ENCODE peak calls at places on chromosomes 5 and 9, in eight cellular contexts. L is left ventricle myocardium inferior, G is kidney, B is stomach, E is thyroid gland, I is ovary, V is pancreas, Y is aorta. K is an unnamed sample.

GRCh38 chr5:33631786-33632185 is 191.0 kb downstream of the TARS1 start:
- DNase-seq in L (no peak), G (no peak), B (no peak), E (peak; percentile 37), I (no peak), V (no peak), Y (no peak), K (no peak)

GRCh38 chr5:135216072-135216812 is 182.2 kb upstream of the PITX1 start:
- DNase-seq in L (no peak), G (no peak), B (peak; percentile 8), E (no peak), I (no peak), V (no peak), Y (no peak), K (no peak)

GRCh38 chr5:67192719-67193464 is 3.7 kb downstream of the CD180 start:
- DNase-seq in L (no peak), G (no peak), B (no peak), E (peak; percentile 23), I (no peak), V (no peak), Y (no peak), K (no peak)

GRCh38 chr5:117752403-117752802 is 1177.8 kb upstream of the SEMA6A start:
- DNase-seq in L (no peak), G (no peak), B (no peak), E (no peak), I (no peak), V (no peak), Y (no peak), K (no peak)

GRCh38 chr5:134018154-134018985 is 13.6 kb upstream of the VDAC1 start:
- DNase-seq in L (no peak), G (no peak), B (peak; percentile 85), E (no peak), I (no peak), V (peak; percentile 57), Y (no peak), K (no peak)

GRCh38 chr5:14107536-14107935 is 35.6 kb upstream of the TRIO start:
- DNase-seq in L (no peak), G (no peak), B (no peak), E (no peak), I (no peak), V (no peak), Y (no peak), K (no peak)

GRCh38 chr5:132483101-132483500 is 7.5 kb downstream of the IRF1 start:
- DNase-seq in L (no peak), G (no peak), B (peak; percentile 16), E (no peak), I (peak; percentile 4), V (no peak), Y (no peak), K (no peak)

GRCh38 chr5:154603978-154604679 is 126.1 kb upstream of the HAND1 start:
- DNase-seq in L (peak; percentile 29), G (no peak), B (no peak), E (peak; percentile 43), I (no peak), V (peak; percentile 7), Y (peak; percentile 56), K (no peak)

GRCh38 chr9:92600742-92601261 is 65.0 kb upstream of the ECM2 start:
- DNase-seq in L (no peak), G (no peak), B (no peak), E (no peak), I (no peak), V (no peak), Y (peak; percentile 61), K (peak; percentile 3)

GRCh38 chr5:136425914-136426313 is 60.6 kb upstream of the TRPC7 start:
- DNase-seq in L (no peak), G (no peak), B (no peak), E (peak; percentile 13), I (no peak), V (no peak), Y (no peak), K (no peak)

GRCh38 chr5:78213799-78214198 is 80.7 kb downstream of the AP3B1 start:
- DNase-seq in L (no peak), G (no peak), B (no peak), E (no peak), I (no peak), V (no peak), Y (no peak), K (no peak)

GRCh38 chr9:69425402-69425801 is 100.4 kb downstream of the ENTREP1 start:
- DNase-seq in L (no peak), G (no peak), B (no peak), E (no peak), I (no peak), V (no peak), Y (no peak), K (no peak)

GRCh38 chr9:24036459-24036858 is 210.4 kb upstream of the ELAVL2 start:
- DNase-seq in L (no peak), G (no peak), B (no peak), E (no peak), I (no peak), V (no peak), Y (no peak), K (no peak)

DNA sequence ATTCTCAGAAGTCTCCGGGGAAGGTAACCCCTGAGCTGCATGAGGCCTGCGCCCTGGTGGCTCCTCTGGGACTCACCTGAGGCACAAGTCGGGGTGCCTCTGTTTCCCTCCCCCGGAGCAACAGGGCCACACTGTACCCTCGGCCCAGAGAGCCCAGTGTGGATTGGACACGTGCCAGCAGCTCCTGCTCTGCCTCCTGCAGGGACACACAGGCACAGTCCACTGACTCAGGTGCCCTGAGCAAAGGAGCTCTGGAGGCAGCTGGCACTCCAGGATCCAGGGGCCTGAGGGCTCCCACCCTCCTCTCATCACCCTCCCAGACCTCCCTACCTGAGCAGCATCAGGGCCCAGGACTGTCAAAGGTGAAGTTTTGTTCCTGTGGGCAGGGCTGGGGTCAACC is 29.5 kb downstream of the SLC35A4 start:
- DNase-seq in L (no peak), G (no peak), B (no peak), E (peak; percentile 37), I (peak; percentile 41), V (no peak), Y (peak; percentile 56), K (no peak)
- H3K27ac ChIP-seq in L (no peak overlapping the region), G (no peak overlapping the region), B (no peak overlapping the region), E (no peak overlapping the region), I (no peak overlapping the region), V (no peak overlapping the region), Y (no peak overlapping the region), K (no peak overlapping the region)

GRCh38 chr9:35338086-35338485 is 151.8 kb upstream of the RUSC2 start:
- DNase-seq in L (no peak), G (no peak), B (no peak), E (no peak), I (no peak), V (no peak), Y (no peak), K (no peak)
- H3K36me3 ChIP-seq in L (peaks cover 3% of the 10 kb centered on the region), G (no peaks in the 10 kb centered on the region), B (no peaks in the 10 kb centered on the region), E (no peaks in the 10 kb centered on the region), I (no peaks in the 10 kb centered on the region), V (no peaks in the 10 kb centered on the region), Y (no peaks in the 10 kb centered on the region), K (no peaks in the 10 kb centered on the region)

DNA sequence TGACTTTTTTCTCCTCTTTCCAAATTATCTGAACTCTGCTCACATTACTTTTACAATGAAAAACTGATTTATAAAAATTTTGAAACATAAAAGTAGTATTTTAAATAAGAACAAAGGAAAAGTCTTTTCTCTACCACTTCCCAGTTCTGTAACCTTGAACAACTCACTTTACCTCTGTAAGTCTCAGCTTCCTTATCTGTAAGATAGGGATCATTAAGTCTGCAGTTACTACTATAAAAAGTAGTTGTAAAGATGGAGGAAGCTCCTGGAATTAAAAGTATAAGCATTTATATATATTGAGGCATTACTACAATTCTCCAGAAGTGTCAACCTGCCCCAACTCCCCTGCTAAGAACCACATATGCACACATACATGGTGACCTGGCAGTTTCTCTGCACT is 88.0 kb downstream of the TTC39B start:
- DNase-seq in L (no peak), G (no peak), B (no peak), E (no peak), I (no peak), V (no peak), Y (no peak), K (no peak)
- H3K27ac ChIP-seq in L (no peak overlapping the region), G (no peak overlapping the region), B (no peak overlapping the region), E (no peak overlapping the region), I (no peak overlapping the region), V (no peak overlapping the region), Y (no peak overlapping the region), K (no peak overlapping the region)

GRCh38 chr9:97666907-97667686 is 30.0 kb downstream of the XPA start:
- DNase-seq in L (no peak), G (no peak), B (no peak), E (no peak), I (no peak), V (no peak), Y (no peak), K (no peak)
- H3K36me3 ChIP-seq in L (peaks cover 100% of the 10 kb centered on the region), G (peaks cover 42% of the 10 kb centered on the region), B (peaks cover 100% of the 10 kb centered on the region), E (peaks cover 57% of the 10 kb centered on the region), I (no peaks in the 10 kb centered on the region), V (peaks cover 42% of the 10 kb centered on the region), Y (peaks cover 36% of the 10 kb centered on the region), K (no peaks in the 10 kb centered on the region)

GRCh38 chr5:90437663-90438062 is 28.1 kb upstream of the CETN3 start:
- DNase-seq in L (no peak), G (no peak), B (no peak), E (no peak), I (no peak), V (no peak), Y (no peak), K (no peak)
- H3K27ac ChIP-seq in L (no peak overlapping the region), G (no peak overlapping the region), B (no peak overlapping the region), E (no peak overlapping the region), I (no peak overlapping the region), V (no peak overlapping the region), Y (no peak overlapping the region), K (no peak overlapping the region)

DNA sequence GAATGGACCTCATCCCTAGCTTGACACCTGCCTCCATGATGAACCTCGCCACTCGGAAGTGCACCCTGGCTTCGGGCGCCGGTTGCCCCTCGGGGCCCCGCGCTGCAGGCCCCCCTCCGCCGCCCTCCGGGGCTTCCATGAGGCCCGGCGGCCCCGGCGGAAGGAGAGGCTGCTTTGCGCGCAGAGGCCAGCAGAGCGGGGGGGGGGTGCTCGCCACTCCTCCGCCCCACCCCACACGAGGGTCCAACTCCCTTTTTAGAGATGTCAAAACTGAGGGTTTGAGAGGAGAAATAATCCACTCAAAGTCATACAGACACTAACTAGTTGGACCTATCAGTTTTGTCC is 7.9 kb downstream of the DUSP1 start:
- DNase-seq in L (no peak), G (no peak), B (no peak), E (no peak), I (no peak), V (no peak), Y (no peak), K (no peak)
- H3K36me3 ChIP-seq in L (peaks cover 13% of the 10 kb centered on the region), G (peaks cover 6% of the 10 kb centered on the region), B (peaks cover 8% of the 10 kb centered on the region), E (peaks cover 11% of the 10 kb centered on the region), I (no peaks in the 10 kb centered on the region), V (peaks cover 3% of the 10 kb centered on the region), Y (no peaks in the 10 kb centered on the region), K (peaks cover 1% of the 10 kb centered on the region)

GRCh38 chr9:98222885-98223640 is 30.6 kb upstream of the CORO2A start:
- DNase-seq in L (no peak), G (peak; percentile 48), B (no peak), E (peak; percentile 50), I (no peak), V (no peak), Y (peak; percentile 40), K (peak; percentile 80)
- H3K27ac ChIP-seq in L (peak overlapping the region; percentile 27), G (no peak overlapping the region), B (peak overlapping the region; percentile 31), E (peak overlapping the region; percentile 25), I (no peak overlapping the region), V (no peak overlapping the region), Y (no peak overlapping the region), K (peak overlapping the region; percentile 73)

GRCh38 chr5:143350341-143350740 is 53.1 kb downstream of the NR3C1 start:
- DNase-seq in L (no peak), G (no peak), B (no peak), E (no peak), I (no peak), V (no peak), Y (no peak), K (no peak)
- H3K36me3 ChIP-seq in L (no peaks in the 10 kb centered on the region), G (no peaks in the 10 kb centered on the region), B (no peaks in the 10 kb centered on the region), E (no peaks in the 10 kb centered on the region), I (no peaks in the 10 kb centered on the region), V (no peaks in the 10 kb centered on the region), Y (no peaks in the 10 kb centered on the region), K (no peaks in the 10 kb centered on the region)

K was measured in prostate gland.